ENCODE peak calls at places on chromosomes 11 and 22, in ten cellular contexts. M is IMR-90, J is heart left ventricle, Z is spleen, U is esophagus squamous epithelium, P is sigmoid colon, L is body of pancreas, N is A549, H is tibial nerve, K is HCT116. F is an unnamed sample.

GRCh38 chr11:113563766-113564165 is 88.6 kb upstream of the DRD2 start:
- DNase-seq in M (no peak), J (no peak), Z (no peak), U (no peak), P (no peak), L (no peak), N (no peak), H (no peak), K (no peak), F (no peak)

GRCh38 chr22:37674951-37675929 is at the start of gene LGALS1:
- DNase-seq in M (peak), J (peak), Z (peak), U (no peak), P (peak), L (peak), N (peak), H (peak), K (peak), F (peak)

GRCh38 chr11:97739892-97740782 is 1280.6 kb upstream of the CNTN5 start:
- DNase-seq in M (peak), J (no peak), Z (no peak), U (no peak), P (no peak), L (no peak), N (no peak), H (no peak), K (no peak), F (no peak)

GRCh38 chr22:25137577-25138525 is 61.8 kb upstream of the CRYBB3 start:
- DNase-seq in M (no peak), J (no peak), Z (no peak), U (no peak), P (peak), L (peak), N (no peak), H (no peak), K (peak), F (no peak)

GRCh38 chr22:50725597-50725996 is 12.4 kb upstream of the ACR start:
- DNase-seq in M (no peak), J (no peak), Z (no peak), U (no peak), P (no peak), L (no peak), N (no peak), H (no peak), K (no peak), F (no peak)

GRCh38 chr11:95296165-95296564 is 65.2 kb upstream of the SESN3 start:
- DNase-seq in M (no peak), J (no peak), Z (no peak), U (no peak), P (peak), L (peak), N (no peak), H (no peak), K (no peak), F (no peak)

GRCh38 chr11:2525166-2525861 is 80.5 kb downstream of the KCNQ1 start:
- DNase-seq in M (no peak), J (peak), Z (peak), U (no peak), P (peak), L (peak), N (no peak), H (no peak), K (no peak), F (peak)

GRCh38 chr22:33919591-33920501 is at the start of gene LARGE1:
- DNase-seq in M (peak), J (peak), Z (peak), U (no peak), P (peak), L (peak), N (peak), H (no peak), K (no peak), F (peak)

GRCh38 chr11:14414470-14415461 is 55.8 kb upstream of the RRAS2 start:
- DNase-seq in M (peak), J (no peak), Z (no peak), U (no peak), P (no peak), L (no peak), N (no peak), H (no peak), K (no peak), F (no peak)

GRCh38 chr22:29926057-29926456 is 43.1 kb downstream of the MTMR3 start:
- DNase-seq in M (no peak), J (no peak), Z (no peak), U (no peak), P (no peak), L (no peak), N (no peak), H (no peak), K (no peak), F (no peak)

DNA sequence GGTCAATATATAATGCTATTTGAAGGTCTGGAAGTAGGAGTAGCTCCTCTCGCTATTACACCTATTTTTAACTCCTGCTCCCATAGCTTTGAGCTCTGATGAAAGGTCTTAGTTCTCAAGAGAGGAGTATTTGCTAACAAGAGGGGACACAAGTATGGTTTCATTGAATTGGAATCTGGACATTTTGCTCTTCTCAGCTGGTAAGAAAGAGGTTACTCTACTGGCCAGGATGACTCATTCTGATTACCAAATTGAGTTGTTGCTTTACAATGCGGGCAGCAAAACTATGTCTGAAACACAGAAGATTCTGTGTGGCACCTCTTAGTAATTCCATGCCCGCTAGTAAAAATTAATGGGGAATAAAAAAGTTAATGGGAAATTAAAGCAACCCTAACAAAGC is 63.6 kb upstream of the EP300 start:
- DNase-seq in M (peak), J (no peak), Z (no peak), U (no peak), P (no peak), L (no peak), N (no peak), H (no peak), K (no peak), F (no peak)
- H3K27ac ChIP-seq in M (no peak), J (no peak), Z (no peak), U (no peak), P (peak), L (no peak), N (no peak), H (peak), K (no peak), F (no peak)

DNA sequence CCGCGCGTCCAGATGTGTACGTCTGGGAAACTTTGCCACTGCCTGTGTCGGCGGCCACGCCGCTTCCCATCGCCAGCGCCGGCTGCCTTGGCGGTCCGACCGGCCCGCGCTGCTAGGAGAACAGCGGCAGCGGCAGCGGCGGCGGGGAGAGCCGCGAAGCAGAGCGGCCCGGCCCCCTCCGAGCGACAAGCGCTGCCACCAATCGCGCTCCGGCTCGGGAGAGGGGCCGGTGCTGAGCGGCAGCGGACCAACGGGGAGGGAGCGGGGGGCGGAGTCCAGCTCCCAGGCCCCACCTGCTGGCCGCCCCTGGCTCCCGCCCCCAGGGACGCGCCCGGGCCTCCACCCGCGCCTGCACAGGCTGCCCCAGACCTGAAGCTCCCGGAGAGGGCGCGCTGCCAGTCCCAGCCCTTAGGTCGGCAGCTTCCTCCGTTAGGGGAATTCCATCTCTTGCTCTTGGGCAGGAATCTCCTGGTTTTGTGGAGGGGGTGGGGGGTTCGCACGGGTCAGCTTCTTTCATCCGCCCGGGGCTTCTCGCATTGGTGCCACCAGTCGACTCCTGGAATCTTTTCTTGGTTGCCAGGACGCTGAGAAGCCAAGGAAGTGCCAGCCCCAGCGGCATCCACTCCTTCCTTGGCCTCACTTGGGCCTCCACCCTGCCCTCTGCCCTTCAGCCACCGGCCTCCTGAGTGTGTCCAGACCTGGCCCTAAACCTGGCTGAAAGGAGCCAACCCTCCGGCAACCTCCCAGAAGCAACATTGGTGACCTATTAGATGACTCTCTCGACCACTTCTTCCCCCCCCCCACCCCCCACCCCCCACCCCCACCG is at the start of gene GALNT18:
- DNase-seq in M (peak), J (peak), Z (peak), U (no peak), P (peak), L (peak), N (peak), H (peak), K (peak), F (peak)
- TF ChIP-seq POLR2A in M (peak), J (no peak), Z (no peak), U (no peak), P (peak), L (peak), N (peak), H (peak), K (peak), F (no peak)

GRCh38 chr11:77311701-77312100 is 10.2 kb upstream of the GDPD4 start:
- DNase-seq in M (no peak), J (no peak), Z (no peak), U (no peak), P (no peak), L (no peak), N (no peak), H (no peak), K (no peak), F (no peak)

GRCh38 chr11:77308838-77309237 is 7.4 kb upstream of the GDPD4 start:
- DNase-seq in M (no peak), J (no peak), Z (no peak), U (no peak), P (no peak), L (no peak), N (no peak), H (no peak), K (no peak), F (no peak)

GRCh38 chr11:77312107-77312506 is 10.6 kb upstream of the GDPD4 start:
- DNase-seq in M (no peak), J (no peak), Z (no peak), U (no peak), P (no peak), L (no peak), N (no peak), H (no peak), K (no peak), F (no peak)

DNA sequence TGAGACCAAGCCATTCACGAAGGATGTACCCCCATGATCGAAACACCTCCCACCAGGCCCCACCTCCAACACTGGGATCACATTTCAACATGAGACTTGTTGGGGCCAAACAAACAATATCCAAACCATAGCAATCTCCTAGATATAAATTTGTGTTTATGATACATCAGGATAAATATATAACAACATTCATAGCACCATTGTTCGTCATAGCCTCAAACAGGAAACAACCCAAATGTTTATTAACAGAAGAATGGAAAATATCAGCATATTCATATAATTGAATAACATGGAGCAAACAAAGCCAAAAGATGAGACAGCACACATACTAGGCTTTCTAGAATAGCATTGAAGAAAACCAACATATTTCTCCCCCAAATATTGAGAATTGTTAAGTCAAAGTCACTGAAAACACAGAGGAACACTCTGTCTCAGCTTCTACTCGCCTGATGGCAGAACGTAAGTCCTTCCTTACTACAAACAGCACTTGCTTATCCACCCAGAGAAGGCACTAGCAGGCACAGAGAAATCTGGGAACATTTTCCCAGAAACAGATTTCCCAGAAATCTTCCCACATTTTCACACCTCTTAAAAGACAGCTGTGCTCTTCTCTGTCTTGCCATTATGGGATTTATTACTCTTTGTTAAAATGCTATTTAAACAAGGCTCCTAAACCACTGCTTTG is 8.1 kb upstream of the GDPD4 start:
- DNase-seq in M (peak), J (no peak), Z (no peak), U (no peak), P (no peak), L (no peak), N (no peak), H (no peak), K (no peak), F (no peak)
- H3K27ac ChIP-seq in M (no peak), J (no peak), Z (no peak), U (no peak), P (no peak), L (no peak), N (no peak), H (no peak), K (no peak), F (no peak)

DNA sequence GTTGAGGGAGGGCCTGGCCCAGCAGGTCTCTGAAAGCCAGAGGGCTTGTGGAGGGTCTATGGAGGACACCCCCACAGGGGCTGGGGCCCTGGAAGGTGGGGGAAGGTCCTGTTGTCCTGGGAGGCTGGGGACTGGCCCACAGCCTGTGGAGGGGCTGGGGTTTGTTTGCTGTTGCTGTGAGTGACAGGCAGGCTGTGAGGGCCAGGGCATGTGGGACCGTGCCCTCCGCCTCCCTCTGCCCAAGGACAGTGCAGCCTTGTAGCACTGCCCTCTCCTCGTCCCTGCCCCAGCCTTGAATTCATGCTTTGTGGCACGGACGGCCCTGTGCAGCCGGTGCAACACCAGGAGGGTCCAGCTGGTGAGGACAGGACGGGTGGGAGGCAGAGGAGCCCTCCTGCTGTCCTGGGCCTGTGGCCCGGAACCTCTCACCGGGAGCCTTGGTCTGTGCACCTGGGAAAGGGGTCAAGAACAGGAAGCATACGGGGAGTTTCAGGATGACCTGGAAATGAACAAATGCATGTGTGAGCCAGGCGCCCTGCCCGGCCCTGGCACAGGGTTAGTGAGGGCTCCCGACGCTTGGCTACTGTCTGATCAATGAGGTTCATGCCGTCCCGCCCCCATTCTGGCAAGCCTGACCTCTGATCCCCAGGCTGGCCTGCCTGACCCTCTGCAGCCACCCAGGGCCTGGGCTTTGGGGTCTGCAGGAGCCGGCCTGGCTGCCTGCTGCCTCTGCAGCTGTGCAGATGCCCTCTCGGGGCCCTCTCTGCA is 37.4 kb upstream of the PRODH start:
- DNase-seq in M (no peak), J (no peak), Z (no peak), U (no peak), P (no peak), L (peak), N (no peak), H (no peak), K (no peak), F (no peak)
- TF ChIP-seq POLR2A in M (no peak), J (no peak), Z (no peak), U (no peak), P (no peak), L (no peak), N (no peak), H (no peak), K (no peak), F (no peak)

GRCh38 chr22:35328472-35328885 is 28.8 kb downstream of the TOM1 start:
- DNase-seq in M (no peak), J (no peak), Z (peak), U (no peak), P (peak), L (peak), N (no peak), H (no peak), K (no peak), F (no peak)

GRCh38 chr22:35329114-35329847 is 29.6 kb downstream of the TOM1 start:
- DNase-seq in M (no peak), J (no peak), Z (no peak), U (no peak), P (no peak), L (no peak), N (no peak), H (no peak), K (no peak), F (no peak)

GRCh38 chr22:35333220-35333619 is 33.5 kb downstream of the TOM1 start:
- DNase-seq in M (no peak), J (no peak), Z (no peak), U (no peak), P (no peak), L (no peak), N (no peak), H (no peak), K (no peak), F (no peak)

GRCh38 chr22:35327690-35328471 is 28.2 kb downstream of the TOM1 start:
- DNase-seq in M (no peak), J (no peak), Z (peak), U (no peak), P (peak), L (no peak), N (no peak), H (no peak), K (no peak), F (no peak)

DNA sequence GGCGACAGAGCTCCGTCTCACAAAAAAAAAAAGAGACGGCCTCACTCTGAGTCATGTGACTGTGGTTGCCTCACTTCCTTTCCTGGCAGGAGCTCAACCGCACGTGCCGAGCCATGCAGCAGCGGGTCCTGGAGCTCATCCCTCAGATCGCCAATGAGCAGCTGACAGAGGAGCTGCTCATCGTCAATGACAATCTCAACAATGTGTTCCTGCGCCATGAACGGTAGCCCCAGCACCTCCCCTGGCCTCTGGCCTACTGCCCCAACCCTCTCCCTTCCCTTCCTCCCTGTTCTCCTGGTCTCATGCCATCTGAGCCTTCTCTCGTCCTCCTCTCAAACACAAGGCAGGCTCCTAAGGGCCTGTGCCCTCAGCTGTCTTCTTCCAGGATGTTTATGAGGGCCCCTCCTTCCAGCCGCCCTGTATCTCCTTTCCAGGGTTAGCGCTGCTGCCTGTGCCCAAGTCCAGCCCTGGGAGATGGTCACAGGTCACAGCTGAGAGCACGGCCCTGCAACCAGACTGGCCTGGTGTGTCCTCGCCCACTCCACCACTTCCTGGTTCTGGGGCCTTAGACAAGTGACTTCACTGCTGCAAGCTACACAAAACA is 30.7 kb downstream of the TOM1 start:
- DNase-seq in M (peak), J (peak), Z (peak), U (no peak), P (peak), L (no peak), N (no peak), H (peak), K (no peak), F (no peak)
- H3K27ac ChIP-seq in M (peak), J (no peak), Z (peak), U (peak), P (peak), L (no peak), N (no peak), H (peak), K (no peak), F (peak)

F was measured in Peyer's patch.